ENCODE peak calls at places on chromosomes 11 and 22, in four cellular contexts. P, X, K and U are unnamed samples.

GRCh38 chr11:121366970-121367369 is 74.4 kb downstream of the SC5D start:
- DNase-seq in P (no peak), X (no peak), K (no peak), U (no peak)

GRCh38 chr11:80163011-80163410 is 722.2 kb upstream of the TENM4 start:
- DNase-seq in P (no peak), X (peak; percentile 36), K (no peak), U (no peak)

GRCh38 chr11:34150494-34151151 is 45.2 kb downstream of the NAT10 start:
- DNase-seq in P (no peak), X (no peak), K (no peak), U (no peak)

GRCh38 chr22:28922540-28923244 is 39.3 kb downstream of the ZNRF3 start:
- DNase-seq in P (no peak), X (no peak), K (no peak), U (no peak)

GRCh38 chr22:46070215-46070721 is 80.1 kb upstream of the PPARA start:
- DNase-seq in P (no peak), X (no peak), K (no peak), U (no peak)

GRCh38 chr11:110564676-110565343 is 135.1 kb downstream of the FDX1 start:
- DNase-seq in P (no peak), X (no peak), K (no peak), U (no peak)

GRCh38 chr11:113339909-113340569 is 25.7 kb downstream of the TTC12 start:
- DNase-seq in P (no peak), X (no peak), K (no peak), U (no peak)

GRCh38 chr22:26385164-26385563 is 43.9 kb upstream of the ASPHD2 start:
- DNase-seq in P (no peak), X (no peak), K (no peak), U (no peak)

GRCh38 chr11:125457814-125458343 is 38.2 kb downstream of the FEZ1 start:
- DNase-seq in P (peak; percentile 30), X (no peak), K (no peak), U (no peak)

GRCh38 chr22:35072939-35073338 is 7.0 kb downstream of the ISX start:
- DNase-seq in P (no peak), X (peak; percentile 54), K (no peak), U (no peak)

GRCh38 chr11:12430912-12431311 is 53.5 kb downstream of the PARVA start:
- DNase-seq in P (peak; percentile 77), X (no peak), K (no peak), U (no peak)

GRCh38 chr11:76219243-76219642 is 12.9 kb upstream of the WNT11 start:
- DNase-seq in P (no peak), X (no peak), K (no peak), U (no peak)

GRCh38 chr22:37777122-37777687 is 30.5 kb upstream of the GCAT start:
- DNase-seq in P (peak; percentile 55), X (peak; percentile 88), K (no peak), U (peak; percentile 42)

GRCh38 chr22:49827307-49827852 is 293 bp downstream of the BRD1 start:
- DNase-seq in P (no peak), X (peak; percentile 12), K (no peak), U (no peak)

GRCh38 chr22:25545677-25546076 is 18.8 kb upstream of the GRK3 start:
- DNase-seq in P (no peak), X (no peak), K (no peak), U (no peak)

GRCh38 chr11:14270690-14271542 is 88.1 kb downstream of the RRAS2 start:
- DNase-seq in P (no peak), X (no peak), K (no peak), U (no peak)

GRCh38 chr22:49601614-49602321 is 225.9 kb downstream of the BRD1 start:
- DNase-seq in P (no peak), X (no peak), K (no peak), U (no peak)

GRCh38 chr22:32494971-32495370 is 20.4 kb downstream of the FBXO7 start:
- DNase-seq in P (no peak), X (no peak), K (no peak), U (no peak)

GRCh38 chr11:128448487-128448886 is 138.9 kb downstream of the ETS1 start:
- DNase-seq in P (no peak), X (peak; percentile 88), K (no peak), U (peak; percentile 50)

GRCh38 chr11:2578934-2579280 is 120.9 kb downstream of the KCNQ1OT1 start:
- DNase-seq in P (no peak), X (no peak), K (no peak), U (no peak)

GRCh38 chr11:40271361-40271760 is 1188.1 kb downstream of the LRRC4C start:
- DNase-seq in P (no peak), X (no peak), K (no peak), U (no peak)

GRCh38 chr11:76935030-76935429 is 74.3 kb downstream of the ACER3 start:
- DNase-seq in P (no peak), X (peak; percentile 8), K (no peak), U (no peak)

GRCh38 chr11:62433553-62434301 is 14.9 kb downstream of the SCGB1A1 start:
- DNase-seq in P (no peak), X (no peak), K (no peak), U (no peak)

GRCh38 chr22:17366830-17367229 is 2.4 kb upstream of the CECR2 start:
- DNase-seq in P (no peak), X (peak; percentile 10), K (no peak), U (no peak)

GRCh38 chr11:13327421-13327820 is 49.8 kb downstream of the BMAL1 start:
- DNase-seq in P (no peak), X (no peak), K (no peak), U (no peak)

GRCh38 chr22:21951931-21952465 is 650 bp downstream of the PPM1F start:
- DNase-seq in P (peak; percentile 6), X (no peak), K (no peak), U (no peak)

GRCh38 chr11:66464916-66465315 is 1.8 kb upstream of the PELI3 start:
- DNase-seq in P (no peak), X (no peak), K (no peak), U (no peak)

GRCh38 chr11:6693342-6694228 is 10.4 kb upstream of the MRPL17 start:
- DNase-seq in P (peak; percentile 38), X (peak; percentile 54), K (no peak), U (peak; percentile 82)

GRCh38 chr11:110621826-110622225 is 90.4 kb downstream of the ARHGAP20 start:
- DNase-seq in P (peak; percentile 16), X (no peak), K (no peak), U (no peak)

GRCh38 chr11:112321521-112322172 is 61.0 kb upstream of the PLET1 start:
- DNase-seq in P (peak; percentile 61), X (peak; percentile 31), K (peak; percentile 92), U (peak; percentile 48)

GRCh38 chr22:30777589-30777988 is 82.9 kb downstream of the OSBP2 start:
- DNase-seq in P (no peak), X (no peak), K (no peak), U (no peak)

GRCh38 chr22:31496735-31497146 is 405 bp downstream of the SFI1 start:
- DNase-seq in P (no peak), X (peak; percentile 12), K (no peak), U (no peak)

GRCh38 chr11:119373917-119374631 is 7.4 kb downstream of the USP2 start:
- DNase-seq in P (peak; percentile 51), X (peak; percentile 68), K (peak; percentile 69), U (peak; percentile 22)